ENCODE peak calls at places on chromosomes 11 and 22, in six cellular contexts. W is mesenchymal stem cell, G is IMR-90, B is neuronal stem cell, N is H1, X is H9. A is an unnamed sample.

GRCh38 chr22:43996170-43996980 is 27.7 kb upstream of the PARVB start:
- DNase-seq in G (no peak), B (no peak), X (no peak), W (no peak), N (no peak), A (no peak)

GRCh38 chr22:30372915-30373314 is 14.3 kb downstream of the RNF215 start:
- DNase-seq in N (no peak), G (no peak), B (no peak), W (no peak), X (no peak), A (no peak)

GRCh38 chr11:2269601-2270321 is 627 bp downstream of the ASCL2 start:
- DNase-seq in B (no peak), X (peak; percentile 82), W (peak; percentile 26), N (peak; percentile 76), G (peak; percentile 55), A (peak; percentile 74)

GRCh38 chr22:20970939-20971657 is 4.0 kb downstream of the AIFM3 start:
- DNase-seq in B (peak; percentile 78), N (no peak), X (no peak), W (no peak), G (no peak), A (no peak)

GRCh38 chr11:36239636-36240035 is 49.6 kb downstream of the COMMD9 start:
- DNase-seq in G (no peak), X (no peak), W (no peak), N (no peak), B (no peak), A (no peak)

GRCh38 chr22:29266564-29267461 is 968 bp downstream of the RHBDD3 start:
- DNase-seq in N (no peak), X (no peak), B (no peak), W (peak; percentile 47), G (peak; percentile 11), A (no peak)

GRCh38 chr22:38973289-38974169 is 8.6 kb upstream of the APOBEC3B start:
- DNase-seq in G (peak; percentile 17), X (peak; percentile 80), B (peak; percentile 52), N (peak; percentile 80), W (peak; percentile 43), A (peak; percentile 74)

GRCh38 chr11:126702165-126702738 is 298.3 kb downstream of the KIRREL3 start:
- DNase-seq in B (no peak), W (no peak), G (peak; percentile 38), N (no peak), X (no peak), A (no peak)

DNA sequence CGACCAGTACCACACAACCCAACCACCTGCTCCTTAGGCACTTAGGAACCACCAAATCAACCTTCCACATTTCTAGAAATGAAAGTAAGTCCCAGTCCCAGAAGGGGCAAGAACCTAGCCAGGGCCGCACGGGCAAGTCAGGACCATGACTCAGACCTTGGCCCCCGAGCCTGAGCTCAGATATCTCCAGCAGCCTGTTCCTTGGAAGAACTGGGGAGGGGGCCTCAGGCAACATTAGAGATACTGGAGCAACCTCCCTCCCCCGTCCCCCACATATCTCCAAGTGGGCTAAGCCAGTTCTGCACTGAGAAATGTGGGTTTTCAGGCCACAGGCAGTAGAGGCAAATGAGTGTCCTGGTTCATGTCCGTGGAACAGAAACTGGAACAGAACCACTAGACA is 7.7 kb downstream of the ARAP1 start:
- DNase-seq in X (no peak), N (no peak), W (no peak), B (no peak), G (no peak), A (no peak)
- H3K14ac ChIP-seq in X (no peak overlapping the region), N (no peak overlapping the region), W (no peak overlapping the region), B (no peak overlapping the region), G (no peak overlapping the region), A (no peak overlapping the region)

GRCh38 chr11:206002-206384 is 1.2 kb downstream of the BET1L start:
- DNase-seq in G (no peak), W (no peak), B (no peak), X (no peak), N (no peak), A (no peak)

GRCh38 chr11:207213-208176 is at the start of the genes BET1L and RIC8A:
- DNase-seq in N (peak; percentile 99), W (peak; percentile 99), X (peak; percentile 96), G (peak; percentile 99), B (peak; percentile 93), A (peak; percentile 98)

GRCh38 chr11:205221-206001 is 1.8 kb downstream of the BET1L start:
- DNase-seq in W (no peak), N (peak; percentile 32), B (no peak), X (no peak), G (no peak), A (no peak)

GRCh38 chr11:208177-208916 is 839 bp downstream of the RIC8A start:
- DNase-seq in N (peak; percentile 80), X (peak; percentile 70), G (peak; percentile 63), B (peak; percentile 78), W (peak; percentile 87), A (peak; percentile 69)

DNA sequence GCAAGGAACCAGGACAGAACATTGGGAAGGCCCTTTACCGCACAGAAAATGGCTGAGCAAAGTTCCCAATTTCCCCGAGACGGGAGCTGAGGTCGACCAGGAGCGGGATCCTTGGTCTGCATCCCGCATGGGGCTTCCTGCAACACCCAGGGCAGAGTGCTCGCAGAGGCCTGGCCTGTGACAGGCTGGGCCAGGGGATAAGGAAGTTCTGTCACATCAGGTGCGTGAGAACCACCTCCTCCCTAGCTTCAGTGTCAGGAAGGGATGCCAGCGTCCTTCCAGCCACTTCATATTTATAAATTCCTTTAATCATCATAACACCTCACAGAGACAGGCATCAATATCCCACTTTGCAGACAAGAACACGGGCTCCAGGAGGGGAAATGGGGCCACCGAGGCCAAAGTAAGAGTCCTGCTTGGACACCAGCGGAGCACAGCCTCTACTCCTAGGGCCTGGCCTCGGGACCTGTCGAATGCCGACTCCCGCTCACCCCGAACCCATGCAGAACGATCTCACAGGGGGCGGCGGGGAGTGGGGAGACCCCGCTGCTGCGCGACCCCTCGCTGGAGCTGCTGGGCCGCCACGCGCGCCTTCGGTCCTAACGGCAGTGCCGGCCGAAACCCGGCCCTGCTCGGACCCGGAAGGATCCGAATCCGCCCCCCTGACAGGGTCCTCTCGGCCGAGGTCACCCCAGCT is 535 bp downstream of the BET1L start:
- DNase-seq in B (peak; percentile 12), X (no peak), N (peak; percentile 50), W (peak; percentile 42), G (no peak), A (peak; percentile 44)
- H3K18ac ChIP-seq in B (peak overlapping the region; percentile 88), X (peak overlapping the region; percentile 71), N (peak overlapping the region; percentile 32), W (peak overlapping the region; percentile 96), G (no peak overlapping the region), A (peak overlapping the region; percentile 96)

GRCh38 chr11:88259431-88259830 is 78.1 kb downstream of the CTSC start:
- DNase-seq in B (no peak), X (no peak), G (no peak), W (no peak), N (no peak), A (no peak)
- H3K14ac ChIP-seq in B (no peak overlapping the region), X (no peak overlapping the region), G (no peak overlapping the region), W (no peak overlapping the region), N (no peak overlapping the region), A (no peak overlapping the region)

DNA sequence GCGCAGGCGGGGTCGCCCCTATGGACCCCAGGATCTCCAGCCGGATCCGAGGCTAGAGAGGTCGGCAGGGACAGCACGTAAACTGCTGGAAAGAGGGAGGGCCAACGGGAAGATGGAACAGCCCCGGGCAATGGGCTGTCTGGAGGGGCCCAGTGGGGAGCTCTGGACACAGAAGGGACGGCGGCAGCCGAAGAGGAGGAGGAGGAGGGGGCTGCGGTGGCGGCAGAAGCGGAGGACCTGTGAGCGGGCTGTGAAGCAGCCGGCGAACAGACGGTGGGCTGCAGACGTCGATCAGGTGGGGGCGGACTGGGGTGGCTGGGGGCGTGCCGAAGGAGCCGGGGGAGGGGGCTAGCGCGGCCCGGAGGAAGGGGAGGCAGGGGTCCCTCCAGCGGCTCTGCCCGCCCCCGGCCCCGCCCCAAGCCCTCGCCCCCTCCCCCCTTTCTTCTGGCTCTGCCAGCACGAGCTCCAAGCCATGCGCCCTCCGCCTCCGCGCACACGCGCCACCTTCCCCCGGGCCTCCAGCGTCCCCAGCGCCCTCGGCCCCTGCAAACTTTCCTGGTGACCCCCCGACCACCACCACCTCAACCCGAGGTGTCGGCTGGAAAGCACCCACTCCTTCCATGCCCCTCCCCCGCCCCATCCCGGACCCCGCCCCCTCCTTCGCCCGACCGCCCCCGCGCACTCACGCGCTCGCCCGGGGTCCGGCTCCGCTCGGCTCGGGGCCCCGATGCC is 432 bp downstream of the TNKS1BP1 start:
- DNase-seq in X (peak; percentile 82), N (peak; percentile 83), G (peak; percentile 48), W (peak; percentile 78), B (peak; percentile 71), A (no peak)
- H3K18ac ChIP-seq in X (peak overlapping the region; percentile 88), N (peak overlapping the region; percentile 93), G (peak overlapping the region; percentile 86), W (peak overlapping the region; percentile 97), B (peak overlapping the region; percentile 99), A (peak overlapping the region; percentile 81)

GRCh38 chr11:78327945-78328344 is 89.7 kb downstream of the GAB2 start:
- DNase-seq in G (no peak), N (no peak), X (no peak), W (no peak), B (no peak), A (no peak)
- H3K14ac ChIP-seq in G (no peak overlapping the region), N (no peak overlapping the region), X (no peak overlapping the region), W (no peak overlapping the region), B (no peak overlapping the region), A (no peak overlapping the region)

GRCh38 chr11:128831781-128832497 is 35.2 kb downstream of the KCNJ1 start:
- DNase-seq in X (no peak), B (no peak), N (no peak), G (no peak), W (no peak), A (no peak)

GRCh38 chr11:128827494-128827893 is 39.6 kb downstream of the KCNJ1 start:
- DNase-seq in W (no peak), G (no peak), N (no peak), B (no peak), X (no peak), A (no peak)

GRCh38 chr11:128830836-128831780 is 36.0 kb downstream of the KCNJ1 start:
- DNase-seq in B (peak; percentile 84), X (peak; percentile 86), N (peak; percentile 91), G (peak; percentile 84), W (peak; percentile 81), A (peak; percentile 73)

GRCh38 chr11:128828350-128828749 is 38.7 kb downstream of the KCNJ1 start:
- DNase-seq in B (no peak), G (peak; percentile 27), N (no peak), X (no peak), W (no peak), A (no peak)

GRCh38 chr11:128830290-128830813 is 36.7 kb downstream of the KCNJ1 start:
- DNase-seq in G (no peak), X (no peak), W (peak; percentile 4), B (no peak), N (no peak), A (no peak)
- H3K18ac ChIP-seq in G (no peak overlapping the region), X (no peak overlapping the region), W (no peak overlapping the region), B (no peak overlapping the region), N (no peak overlapping the region), A (no peak overlapping the region)

DNA sequence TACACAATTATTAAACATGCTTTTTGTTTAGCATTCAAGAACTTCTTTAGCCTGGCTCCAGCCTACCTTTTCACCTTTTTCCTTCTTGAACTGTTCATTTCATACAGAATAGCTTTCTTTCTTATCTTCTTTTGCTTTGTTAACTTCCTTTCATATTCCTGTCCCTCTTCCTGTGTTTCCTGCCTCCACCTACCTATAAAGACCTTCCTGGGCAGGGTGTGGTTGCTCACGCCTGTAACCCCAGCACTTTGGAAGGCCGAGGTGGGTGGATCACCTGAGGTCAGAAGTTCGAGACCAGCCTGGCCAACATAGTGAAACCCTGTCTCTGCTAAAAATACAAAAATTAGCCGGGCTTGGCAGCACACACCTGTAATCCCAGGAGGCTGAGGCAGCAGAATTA is 22.9 kb downstream of the CAPRIN1 start:
- DNase-seq in X (no peak), B (no peak), N (no peak), W (no peak), G (no peak), A (no peak)
- H3K14ac ChIP-seq in X (no peak overlapping the region), B (no peak overlapping the region), N (no peak overlapping the region), W (no peak overlapping the region), G (no peak overlapping the region), A (no peak overlapping the region)

A was measured in trophoblast cell.